ENCODE peak calls at places on chromosomes 2 and 18, in five cellular contexts. Y is cardiac muscle cell; V is neuronal stem cell; K is heart right ventricle; R is CD8-positive, alpha-beta T cell. S is an unnamed sample. For H3K4me1, the result is how much of the 10 kb centered on the place peaks cover.

GRCh38 chr2:23658466-23658942 is 268.4 kb downstream of the ATAD2B start:
- DNase-seq in Y (no peak), V (no peak), K (peak), R (no peak), S (no peak)

GRCh38 chr2:122031544-122032263 is 276.3 kb downstream of the TSN start:
- DNase-seq in Y (no peak), V (no peak), K (no peak), R (no peak), S (no peak)

GRCh38 chr2:54492335-54492734 is 36.2 kb downstream of the SPTBN1 start:
- DNase-seq in Y (no peak), V (no peak), K (no peak), R (no peak), S (no peak)

GRCh38 chr2:221397179-221397578 is 174.9 kb downstream of the EPHA4 start:
- DNase-seq in Y (no peak), V (no peak), K (no peak), R (no peak), S (no peak)

GRCh38 chr2:85326406-85326945 is 1.3 kb downstream of the TGOLN2 start:
- DNase-seq in Y (no peak), V (no peak), K (no peak), R (peak), S (peak)

GRCh38 chr2:86015006-86015405 is 90.7 kb downstream of the POLR1A start:
- DNase-seq in Y (no peak), V (no peak), K (no peak), R (no peak), S (no peak)

GRCh38 chr18:77062518-77063003 is 70.0 kb downstream of the MBP start:
- DNase-seq in Y (no peak), V (no peak), K (no peak), R (peak), S (peak)

GRCh38 chr2:84302513-84303412 is 156.3 kb downstream of the SUCLG1 start:
- DNase-seq in Y (peak), V (peak), K (peak), R (no peak), S (peak)

GRCh38 chr2:159736048-159736447 is 23.7 kb downstream of the MARCHF7 start:
- DNase-seq in Y (no peak), V (no peak), K (no peak), R (no peak), S (no peak)

GRCh38 chr2:180559766-180560165 is 420.6 kb upstream of the UBE2E3 start:
- DNase-seq in Y (no peak), V (no peak), K (no peak), R (no peak), S (no peak)

GRCh38 chr2:174158003-174158402 is 90.3 kb downstream of the OLA1 start:
- DNase-seq in Y (peak), V (peak), K (peak), R (peak), S (peak)

GRCh38 chr2:36462311-36462710 is 106.7 kb downstream of the CRIM1 start:
- DNase-seq in Y (no peak), V (no peak), K (no peak), R (no peak), S (no peak)
- H3K4me1 ChIP-seq in Y (under half), V (under half), K (under half), R (under half), S (under half)

GRCh38 chr2:108637304-108637669 is 82.0 kb upstream of the RANBP2 start:
- DNase-seq in Y (peak), V (no peak), K (peak), R (no peak), S (no peak)
- H3K4me1 ChIP-seq in Y (half or more), V (under half), K (half or more), R (under half), S (under half)

GRCh38 chr2:226796840-226797288 is 2.8 kb downstream of the IRS1 start:
- DNase-seq in Y (no peak), V (no peak), K (peak), R (no peak), S (no peak)
- H3K4me1 ChIP-seq in Y (under half), V (under half), K (half or more), R (under half), S (under half)

DNA sequence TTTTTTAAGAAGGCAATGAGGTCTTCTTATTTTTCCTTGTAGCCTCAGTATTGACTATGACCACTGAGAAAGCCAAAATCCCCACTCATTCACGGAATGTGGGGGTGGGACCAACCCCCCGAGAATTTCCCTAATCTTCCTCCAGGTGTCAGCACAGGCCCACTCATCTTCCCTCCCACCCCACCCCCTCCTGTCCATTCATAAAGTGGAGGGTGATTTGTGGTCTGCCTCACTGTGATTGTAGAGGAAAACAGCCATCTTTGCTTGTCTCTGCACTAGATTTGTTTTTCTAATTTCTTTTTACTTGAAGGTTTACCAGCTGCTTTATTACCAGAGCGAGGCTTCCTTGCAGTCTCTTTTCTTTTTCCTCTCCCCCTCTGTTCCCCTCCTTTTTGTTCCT is 171.7 kb downstream of the ICOS start:
- DNase-seq in Y (peak), V (peak), K (peak), R (peak), S (peak)
- H3K4me1 ChIP-seq in Y (under half), V (under half), K (under half), R (under half), S (under half)

S was measured in effector memory CD4-positive, alpha-beta T cell.